ENCODE peak calls at places on chromosomes 11 and 22, in five cellular contexts. F is Right ventricle myocardium superior, U is MCF 10A, P is NCI-H748 treated with DMSO at 0.1 percent for 48 hours, G is right atrium auricular region. C is an unnamed sample.

GRCh38 chr11:117901601-117902000 is 25.1 kb upstream of the FXYD6 start:
- DNase-seq in F (no peak), U (no peak), P (no peak), G (no peak), C (no peak)

GRCh38 chr11:97974798-97975498 is 1045.8 kb upstream of the CNTN5 start:
- DNase-seq in F (no peak), U (no peak), P (no peak), G (no peak), C (no peak)

GRCh38 chr11:111334495-111335123 is 36.3 kb downstream of the POU2AF3 start:
- DNase-seq in F (no peak), U (no peak), P (peak; percentile 67), G (no peak), C (no peak)

GRCh38 chr11:1310315-1310687 is 869 bp upstream of the TOLLIP start:
- DNase-seq in F (no peak), U (no peak), P (no peak), G (no peak), C (no peak)

GRCh38 chr11:92527467-92527866 is 302.8 kb downstream of the FAT3 start:
- DNase-seq in F (no peak), U (peak; percentile 3), P (no peak), G (no peak), C (no peak)

GRCh38 chr11:134632347-134633119 is 220.5 kb upstream of the B3GAT1 start:
- DNase-seq in F (no peak), U (no peak), P (no peak), G (no peak), C (no peak)

GRCh38 chr22:19060356-19061009 is 61.7 kb downstream of the DGCR2 start:
- DNase-seq in F (no peak), U (peak; percentile 65), P (no peak), G (peak; percentile 9), C (no peak)

GRCh38 chr11:20112291-20113146 is 47.8 kb downstream of the DBX1 start:
- DNase-seq in F (peak; percentile 83), U (peak; percentile 95), P (no peak), G (peak; percentile 91), C (peak; percentile 88)

GRCh38 chr11:113178671-113179070 is 135.7 kb upstream of the TTC12 start:
- DNase-seq in F (no peak), U (no peak), P (no peak), G (peak; percentile 43), C (no peak)

GRCh38 chr11:76553554-76554476 is 109.0 kb downstream of the EMSY start:
- DNase-seq in F (no peak), U (no peak), P (no peak), G (no peak), C (no peak)

GRCh38 chr22:36773935-36774334 is 2.0 kb downstream of the IFT27 start:
- DNase-seq in F (no peak), U (peak; percentile 61), P (no peak), G (no peak), C (no peak)

C was measured in AG04449.